ENCODE peak calls at places on chromosomes 13 and 19, in five cellular contexts. G is iPS-NIHi11, I is Kasumi-1, W is substantia nigra, O is pons. X is an unnamed sample.
A peak's percentile ranks its signal among the peaks of the same experiment; 100 is the strongest.

GRCh38 chr19:15934332-15935078 is at the start of gene CYP4F11:
- DNase-seq in G (peak; percentile 42), O (peak; percentile 32), W (peak; percentile 76), I (no peak), X (peak; percentile 9)

GRCh38 chr19:3366104-3366760 is at the start of gene NFIC:
- DNase-seq in O (no peak), I (peak; percentile 79), W (peak; percentile 62), G (peak; percentile 80), X (peak; percentile 78)

GRCh38 chr13:30191491-30192100 is 115.8 kb downstream of the KATNAL1 start:
- DNase-seq in W (no peak), G (no peak), O (no peak), I (no peak), X (no peak)

GRCh38 chr19:45526143-45526542 is 18.9 kb downstream of the VASP start:
- DNase-seq in W (peak; percentile 64), G (peak; percentile 87), O (peak; percentile 77), I (peak; percentile 35), X (peak; percentile 78)

GRCh38 chr13:113474179-113474578 is 16.3 kb downstream of the DCUN1D2 start:
- DNase-seq in I (peak; percentile 91), W (no peak), O (no peak), G (no peak), X (no peak)

GRCh38 chr19:29260477-29261317 is 47.7 kb upstream of the UQCRFS1 start:
- DNase-seq in O (peak; percentile 35), W (no peak), G (peak; percentile 63), I (peak; percentile 6), X (peak; percentile 46)

GRCh38 chr19:35457173-35457572 is 9.1 kb downstream of the FFAR2 start:
- DNase-seq in I (no peak), G (no peak), W (no peak), O (no peak), X (no peak)

GRCh38 chr13:21557995-21558394 is 46.0 kb downstream of the MICU2 start:
- DNase-seq in W (no peak), I (peak; percentile 38), G (peak; percentile 44), O (no peak), X (peak; percentile 17)

GRCh38 chr13:30906411-30906990 is 430 bp downstream of the MEDAG start:
- DNase-seq in O (no peak), G (peak; percentile 51), W (no peak), I (no peak), X (no peak)

GRCh38 chr19:45322744-45323281 is at the start of gene CKM:
- DNase-seq in G (no peak), I (no peak), O (no peak), W (no peak), X (no peak)

GRCh38 chr13:79096099-79096498 is 310.0 kb downstream of the RBM26 start:
- DNase-seq in W (no peak), O (no peak), I (no peak), G (no peak), X (no peak)

GRCh38 chr19:47125669-47125938 is 5.0 kb upstream of the SAE1 start:
- DNase-seq in I (no peak), O (no peak), G (no peak), W (no peak), X (no peak)

GRCh38 chr13:65336916-65337315 is 1893.2 kb downstream of the PCDH9 start:
- DNase-seq in I (no peak), W (no peak), G (peak; percentile 15), O (no peak), X (no peak)

GRCh38 chr19:11323601-11324078 is 15.8 kb downstream of the RAB3D start:
- DNase-seq in O (no peak), W (no peak), I (no peak), G (no peak), X (no peak)

GRCh38 chr19:29393915-29394460 is 131.8 kb upstream of the VSTM2B start:
- DNase-seq in O (no peak), G (no peak), W (no peak), I (no peak), X (no peak)

GRCh38 chr13:52760078-52760477 is 20.5 kb upstream of the CNMD start:
- DNase-seq in G (no peak), O (no peak), I (no peak), W (no peak), X (no peak)

GRCh38 chr13:32195713-32196112 is 119.5 kb downstream of the ZAR1L start:
- DNase-seq in W (no peak), G (no peak), O (no peak), I (no peak), X (no peak)

GRCh38 chr13:61838568-61838967 is 422.9 kb upstream of the PCDH20 start:
- DNase-seq in W (no peak), O (no peak), G (no peak), I (no peak), X (no peak)

GRCh38 chr13:40158218-40158617 is 502.8 kb downstream of the COG6 start:
- DNase-seq in W (no peak), O (no peak), I (no peak), G (no peak), X (no peak)

GRCh38 chr19:35557539-35558399 is 5.7 kb downstream of the ATP4A start:
- DNase-seq in O (no peak), G (peak; percentile 95), I (no peak), W (peak; percentile 31), X (peak; percentile 84)

GRCh38 chr19:41427647-41428480 is 690 bp upstream of the B3GNT8 start:
- DNase-seq in I (peak; percentile 59), W (no peak), O (no peak), G (peak; percentile 52), X (peak; percentile 13)

GRCh38 chr13:108787709-108788394 is 158.4 kb downstream of the MYO16 start:
- DNase-seq in I (no peak), W (no peak), G (no peak), O (peak; percentile 24), X (peak; percentile 10)

GRCh38 chr19:6828698-6829633 is 56.5 kb downstream of the VAV1 start:
- DNase-seq in O (no peak), I (peak; percentile 13), W (no peak), G (peak; percentile 48), X (peak; percentile 4)

GRCh38 chr19:39823693-39824092 is 10.3 kb downstream of the DYRK1B start:
- DNase-seq in O (no peak), I (no peak), W (no peak), G (no peak), X (no peak)

GRCh38 chr19:17346109-17346671 is 8.8 kb downstream of the GTPBP3 start:
- DNase-seq in I (peak; percentile 72), O (peak; percentile 34), W (peak; percentile 53), G (peak; percentile 87), X (peak; percentile 63)

GRCh38 chr13:94009696-94010095 is 469.8 kb downstream of the DCT start:
- DNase-seq in G (no peak), O (no peak), W (no peak), I (no peak), X (no peak)

GRCh38 chr13:51786425-51787010 is 17.4 kb downstream of the DHRS12 start:
- DNase-seq in O (no peak), I (no peak), G (no peak), W (no peak), X (peak; percentile 70)

GRCh38 chr19:49458567-49458903 is 5.5 kb downstream of the ALDH16A1 start:
- DNase-seq in G (no peak), O (no peak), I (no peak), W (no peak), X (no peak)

GRCh38 chr19:10812902-10813404 is 23.1 kb downstream of the TMED1 start:
- DNase-seq in O (peak; percentile 31), W (peak; percentile 40), G (no peak), I (peak; percentile 86), X (no peak)

GRCh38 chr13:64688893-64689677 is 2541.1 kb downstream of the PCDH9 start:
- DNase-seq in I (no peak), O (no peak), W (no peak), G (no peak), X (no peak)

GRCh38 chr19:51688665-51689571 is 4.2 kb upstream of the SPACA6 start:
- DNase-seq in G (peak; percentile 77), W (peak; percentile 95), O (peak; percentile 93), I (peak; percentile 77), X (peak; percentile 95)

GRCh38 chr13:108227651-108228272 is 9.6 kb downstream of the ABHD13 start:
- DNase-seq in G (no peak), W (no peak), I (peak; percentile 59), O (peak; percentile 52), X (peak; percentile 58)

X was measured in cerebellar cortex.